ENCODE peak calls at places on chromosomes 4 and X, in seven cellular contexts. One of them, this sample, is unnamed.

GRCh38 chr4:107391630-107392028 is 328.4 kb downstream of the PAPSS1 start:
- DNase-seq in tibial artery: no peak
- DNase-seq in GM12878: no peak
- DNase-seq in lower leg skin: no peak
- DNase-seq in H7: no peak
- DNase-seq in Peyer's patch: no peak
- DNase-seq in HCT116: no peak
- DNase-seq in this sample: no peak

GRCh38 chrX:84156831-84157230 is 31.2 kb downstream of the RPS6KA6 start:
- DNase-seq in tibial artery: no peak
- DNase-seq in GM12878: no peak
- DNase-seq in lower leg skin: no peak
- DNase-seq in H7: no peak
- DNase-seq in Peyer's patch: no peak
- DNase-seq in HCT116: no peak
- DNase-seq in this sample: no peak

GRCh38 chr4:112552668-112553067 is 36.7 kb upstream of the NEUROG2 start:
- DNase-seq in tibial artery: no peak
- DNase-seq in GM12878: no peak
- DNase-seq in lower leg skin: no peak
- DNase-seq in H7: no peak
- DNase-seq in Peyer's patch: no peak
- DNase-seq in HCT116: peak
- DNase-seq in this sample: no peak

GRCh38 chr4:39446483-39446841 is 12.3 kb downstream of the RPL9 start:
- DNase-seq in tibial artery: no peak
- DNase-seq in GM12878: no peak
- DNase-seq in lower leg skin: no peak
- DNase-seq in H7: no peak
- DNase-seq in Peyer's patch: no peak
- DNase-seq in HCT116: no peak
- DNase-seq in this sample: no peak

GRCh38 chr4:147492761-147493160 is 11.9 kb downstream of the EDNRA start:
- DNase-seq in tibial artery: peak
- DNase-seq in GM12878: peak
- DNase-seq in lower leg skin: no peak
- DNase-seq in H7: no peak
- DNase-seq in Peyer's patch: no peak
- DNase-seq in HCT116: no peak
- DNase-seq in this sample: no peak

GRCh38 chr4:14222630-14223029 is 595.1 kb upstream of the BOD1L1 start:
- DNase-seq in tibial artery: no peak
- DNase-seq in GM12878: no peak
- DNase-seq in lower leg skin: no peak
- DNase-seq in H7: no peak
- DNase-seq in Peyer's patch: no peak
- DNase-seq in HCT116: no peak
- DNase-seq in this sample: no peak

GRCh38 chr4:86894465-86894864 is 2.2 kb upstream of the C4orf36 start:
- DNase-seq in tibial artery: no peak
- DNase-seq in GM12878: no peak
- DNase-seq in lower leg skin: no peak
- DNase-seq in H7: no peak
- DNase-seq in Peyer's patch: no peak
- DNase-seq in HCT116: no peak
- DNase-seq in this sample: no peak

GRCh38 chrX:110414679-110415439 is 56.2 kb downstream of the RTL9 start:
- DNase-seq in tibial artery: no peak
- DNase-seq in GM12878: peak
- DNase-seq in lower leg skin: no peak
- DNase-seq in H7: no peak
- DNase-seq in Peyer's patch: no peak
- DNase-seq in HCT116: no peak
- DNase-seq in this sample: no peak

GRCh38 chr4:77367638-77368037 is 210.6 kb downstream of the CCNG2 start:
- DNase-seq in tibial artery: no peak
- DNase-seq in GM12878: no peak
- DNase-seq in lower leg skin: no peak
- DNase-seq in H7: no peak
- DNase-seq in Peyer's patch: no peak
- DNase-seq in HCT116: no peak
- DNase-seq in this sample: no peak

GRCh38 chr4:40264497-40264896 is 67.7 kb downstream of the RHOH start:
- DNase-seq in tibial artery: no peak
- DNase-seq in GM12878: no peak
- DNase-seq in lower leg skin: no peak
- DNase-seq in H7: no peak
- DNase-seq in Peyer's patch: no peak
- DNase-seq in HCT116: no peak
- DNase-seq in this sample: no peak

GRCh38 chrX:72470593-72471310 is 101.9 kb downstream of the HDAC8 start:
- DNase-seq in tibial artery: no peak
- DNase-seq in GM12878: no peak
- DNase-seq in lower leg skin: no peak
- DNase-seq in H7: no peak
- DNase-seq in Peyer's patch: no peak
- DNase-seq in HCT116: no peak
- DNase-seq in this sample: no peak

GRCh38 chr4:20273793-20274192 is 22.1 kb downstream of the SLIT2 start:
- DNase-seq in tibial artery: no peak
- DNase-seq in GM12878: no peak
- DNase-seq in lower leg skin: no peak
- DNase-seq in H7: no peak
- DNase-seq in Peyer's patch: no peak
- DNase-seq in HCT116: no peak
- DNase-seq in this sample: no peak

GRCh38 chrX:152842772-152843338 is 12.0 kb downstream of the NSDHL start:
- DNase-seq in tibial artery: no peak
- DNase-seq in GM12878: no peak
- DNase-seq in lower leg skin: no peak
- DNase-seq in H7: no peak
- DNase-seq in Peyer's patch: no peak
- DNase-seq in HCT116: no peak
- DNase-seq in this sample: no peak

GRCh38 chr4:110287130-110287529 is 88.7 kb upstream of the ELOVL6 start:
- DNase-seq in tibial artery: no peak
- DNase-seq in GM12878: peak
- DNase-seq in lower leg skin: no peak
- DNase-seq in H7: no peak
- DNase-seq in Peyer's patch: no peak
- DNase-seq in HCT116: peak
- DNase-seq in this sample: no peak

GRCh38 chr4:92304073-92304472 is 307 bp downstream of the GRID2 start:
- DNase-seq in tibial artery: no peak
- DNase-seq in GM12878: no peak
- DNase-seq in lower leg skin: no peak
- DNase-seq in H7: no peak
- DNase-seq in Peyer's patch: no peak
- DNase-seq in HCT116: no peak
- DNase-seq in this sample: no peak

GRCh38 chr4:87220094-87220831 is at the start of gene KLHL8:
- DNase-seq in tibial artery: peak
- DNase-seq in GM12878: peak
- DNase-seq in lower leg skin: peak
- DNase-seq in H7: peak
- DNase-seq in Peyer's patch: peak
- DNase-seq in HCT116: peak
- DNase-seq in this sample: peak

GRCh38 chr4:97531351-97531750 is 611.9 kb downstream of the STPG2 start:
- DNase-seq in tibial artery: no peak
- DNase-seq in GM12878: no peak
- DNase-seq in lower leg skin: no peak
- DNase-seq in H7: no peak
- DNase-seq in Peyer's patch: no peak
- DNase-seq in HCT116: no peak
- DNase-seq in this sample: no peak

GRCh38 chr4:85938062-85938461 is 421.8 kb downstream of the MAPK10 start:
- DNase-seq in tibial artery: no peak
- DNase-seq in GM12878: no peak
- DNase-seq in lower leg skin: no peak
- DNase-seq in H7: no peak
- DNase-seq in Peyer's patch: no peak
- DNase-seq in HCT116: no peak
- DNase-seq in this sample: no peak

GRCh38 chr4:138898282-138898681 is 117.3 kb upstream of the NOCT start:
- DNase-seq in tibial artery: no peak
- DNase-seq in GM12878: no peak
- DNase-seq in lower leg skin: no peak
- DNase-seq in H7: no peak
- DNase-seq in Peyer's patch: no peak
- DNase-seq in HCT116: no peak
- DNase-seq in this sample: no peak

GRCh38 chrX:122475306-122475705 is 708.8 kb upstream of the GRIA3 start:
- DNase-seq in tibial artery: no peak
- DNase-seq in GM12878: no peak
- DNase-seq in lower leg skin: no peak
- DNase-seq in H7: no peak
- DNase-seq in Peyer's patch: no peak
- DNase-seq in HCT116: no peak
- DNase-seq in this sample: no peak

GRCh38 chrX:40471965-40472648 is 108.7 kb upstream of the ATP6AP2 start:
- DNase-seq in tibial artery: no peak
- DNase-seq in GM12878: peak
- DNase-seq in lower leg skin: peak
- DNase-seq in H7: peak
- DNase-seq in Peyer's patch: peak
- DNase-seq in HCT116: no peak
- DNase-seq in this sample: peak

GRCh38 chrX:153599192-153600031 is 473 bp upstream of the CCNQ start:
- DNase-seq in tibial artery: peak
- DNase-seq in GM12878: peak
- DNase-seq in lower leg skin: peak
- DNase-seq in H7: peak
- DNase-seq in Peyer's patch: peak
- DNase-seq in HCT116: peak
- DNase-seq in this sample: peak

GRCh38 chrX:71953391-71953790 is 42.7 kb downstream of the NHSL2 start:
- DNase-seq in tibial artery: no peak
- DNase-seq in GM12878: no peak
- DNase-seq in lower leg skin: no peak
- DNase-seq in H7: no peak
- DNase-seq in Peyer's patch: no peak
- DNase-seq in HCT116: no peak
- DNase-seq in this sample: no peak

GRCh38 chr4:145012841-145013240 is 85.2 kb downstream of the ANAPC10 start:
- DNase-seq in tibial artery: no peak
- DNase-seq in GM12878: no peak
- DNase-seq in lower leg skin: no peak
- DNase-seq in H7: no peak
- DNase-seq in Peyer's patch: no peak
- DNase-seq in HCT116: no peak
- DNase-seq in this sample: no peak

GRCh38 chr4:170231377-170231776 is 141.6 kb upstream of the AADAT start:
- DNase-seq in tibial artery: no peak
- DNase-seq in GM12878: no peak
- DNase-seq in lower leg skin: no peak
- DNase-seq in H7: no peak
- DNase-seq in Peyer's patch: no peak
- DNase-seq in HCT116: no peak
- DNase-seq in this sample: no peak

GRCh38 chrX:31260351-31260750 is 188.5 kb upstream of the FTHL17 start:
- DNase-seq in tibial artery: no peak
- DNase-seq in GM12878: no peak
- DNase-seq in lower leg skin: no peak
- DNase-seq in H7: no peak
- DNase-seq in Peyer's patch: no peak
- DNase-seq in HCT116: no peak
- DNase-seq in this sample: no peak

GRCh38 chrX:49858341-49858740 is 20.9 kb upstream of the USP27X start:
- DNase-seq in tibial artery: no peak
- DNase-seq in GM12878: no peak
- DNase-seq in lower leg skin: no peak
- DNase-seq in H7: no peak
- DNase-seq in Peyer's patch: no peak
- DNase-seq in HCT116: no peak
- DNase-seq in this sample: no peak

GRCh38 chrX:31717474-31717873 is 645.6 kb upstream of the FTHL17 start:
- DNase-seq in tibial artery: no peak
- DNase-seq in GM12878: no peak
- DNase-seq in lower leg skin: no peak
- DNase-seq in H7: no peak
- DNase-seq in Peyer's patch: no peak
- DNase-seq in HCT116: no peak
- DNase-seq in this sample: no peak

GRCh38 chr4:172147702-172148101 is 334.5 kb downstream of the GALNTL6 start:
- DNase-seq in tibial artery: no peak
- DNase-seq in GM12878: no peak
- DNase-seq in lower leg skin: no peak
- DNase-seq in H7: no peak
- DNase-seq in Peyer's patch: no peak
- DNase-seq in HCT116: no peak
- DNase-seq in this sample: no peak

GRCh38 chr4:46994007-46994405 is 625 bp upstream of the GABRA4 start:
- DNase-seq in tibial artery: no peak
- DNase-seq in GM12878: no peak
- DNase-seq in lower leg skin: no peak
- DNase-seq in H7: peak
- DNase-seq in Peyer's patch: no peak
- DNase-seq in HCT116: no peak
- DNase-seq in this sample: no peak
- H3K4me3 ChIP-seq in tibial artery: peak
- H3K4me3 ChIP-seq in GM12878: no peak
- H3K4me3 ChIP-seq in lower leg skin: peak
- H3K4me3 ChIP-seq in H7: peak
- H3K4me3 ChIP-seq in Peyer's patch: no peak
- H3K4me3 ChIP-seq in HCT116: no peak
- H3K4me3 ChIP-seq in this sample: no peak

GRCh38 chrX:64842492-64842891 is 133.8 kb downstream of the ZC4H2 start:
- DNase-seq in tibial artery: no peak
- DNase-seq in GM12878: no peak
- DNase-seq in lower leg skin: no peak
- DNase-seq in H7: no peak
- DNase-seq in Peyer's patch: peak
- DNase-seq in HCT116: no peak
- DNase-seq in this sample: no peak
- H3K4me3 ChIP-seq in tibial artery: no peak
- H3K4me3 ChIP-seq in GM12878: no peak
- H3K4me3 ChIP-seq in lower leg skin: no peak
- H3K4me3 ChIP-seq in H7: no peak
- H3K4me3 ChIP-seq in Peyer's patch: no peak
- H3K4me3 ChIP-seq in HCT116: no peak
- H3K4me3 ChIP-seq in this sample: no peak

DNA sequence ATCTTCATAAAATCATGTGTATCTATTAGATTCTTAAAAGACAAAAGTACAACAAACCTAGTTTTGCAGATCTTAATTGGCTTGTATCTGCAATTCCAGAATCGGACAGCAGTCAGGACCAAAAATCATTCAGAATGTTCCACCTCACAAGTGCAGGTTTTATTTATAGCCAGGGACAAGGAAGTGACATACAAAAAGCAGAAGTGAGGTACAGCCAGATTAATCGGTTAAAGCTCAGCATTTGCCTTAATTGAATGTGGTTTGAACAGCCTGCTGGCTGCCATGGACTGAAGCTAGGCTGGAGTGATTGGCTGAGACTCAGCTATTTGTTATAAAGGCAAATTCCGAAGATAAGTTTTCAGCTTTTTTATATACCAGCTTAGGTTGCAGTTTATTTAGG is 932.6 kb downstream of the C4orf33 start:
- DNase-seq in tibial artery: no peak
- DNase-seq in GM12878: peak
- DNase-seq in lower leg skin: no peak
- DNase-seq in H7: no peak
- DNase-seq in Peyer's patch: no peak
- DNase-seq in HCT116: no peak
- DNase-seq in this sample: no peak
- H3K4me3 ChIP-seq in tibial artery: no peak
- H3K4me3 ChIP-seq in GM12878: no peak
- H3K4me3 ChIP-seq in lower leg skin: no peak
- H3K4me3 ChIP-seq in H7: no peak
- H3K4me3 ChIP-seq in Peyer's patch: no peak
- H3K4me3 ChIP-seq in HCT116: no peak
- H3K4me3 ChIP-seq in this sample: no peak

GRCh38 chrX:136205882-136206281 is 45.3 kb downstream of the MAP7D3 start:
- DNase-seq in tibial artery: no peak
- DNase-seq in GM12878: no peak
- DNase-seq in lower leg skin: no peak
- DNase-seq in H7: no peak
- DNase-seq in Peyer's patch: no peak
- DNase-seq in HCT116: no peak
- DNase-seq in this sample: no peak
- H3K4me3 ChIP-seq in tibial artery: peak
- H3K4me3 ChIP-seq in GM12878: no peak
- H3K4me3 ChIP-seq in lower leg skin: no peak
- H3K4me3 ChIP-seq in H7: no peak
- H3K4me3 ChIP-seq in Peyer's patch: no peak
- H3K4me3 ChIP-seq in HCT116: no peak
- H3K4me3 ChIP-seq in this sample: no peak